ENCODE peak calls at places on chromosomes 6 and 20, in ten cellular contexts. K is cardiac muscle cell; Q is mesendoderm; I is ACHN; Z is epithelial cell of esophagus; W is EL; X is HFF-Myc; P is KBM-7; D is GM12892; S is stimulated activated naive CD8-positive, alpha-beta T cell treated with anti-CD3 and anti-CD28 coated beads, Interleukin-15, Interleukin-2, amounts not matched to agents 100 U/mL and 50 U/mL, for 24 hours. T is an unnamed sample.

GRCh38 chr6:7261030-7261841 is 51.8 kb downstream of the SSR1 start:
- DNase-seq in Z (peak), S (peak), I (peak), X (peak), P (peak), K (peak), D (peak), W (peak), Q (peak), T (no peak)

GRCh38 chr6:169782966-169783760 is 31.7 kb downstream of the ERMARD start:
- DNase-seq in Z (peak), S (no peak), I (no peak), D (no peak), P (no peak), W (no peak), K (no peak), Q (no peak), X (no peak), T (no peak)

GRCh38 chr6:34610819-34611477 is 54.8 kb upstream of the SPDEF start:
- DNase-seq in S (no peak), I (no peak), W (peak), Q (no peak), K (no peak), P (no peak), D (no peak), X (peak), Z (peak), T (no peak)

GRCh38 chr6:46312657-46313056 is 141.9 kb upstream of the ENPP5 start:
- DNase-seq in Z (no peak), X (no peak), S (no peak), I (no peak), K (no peak), W (no peak), Q (no peak), P (no peak), D (no peak), T (no peak)

GRCh38 chr20:856361-856775 is 22.9 kb downstream of the FAM110A start:
- DNase-seq in I (peak), Q (peak), Z (peak), P (no peak), K (no peak), W (peak), D (no peak), S (peak), X (peak), T (peak)

GRCh38 chr20:2151805-2152727 is 50.4 kb downstream of the STK35 start:
- DNase-seq in D (no peak), X (peak), Q (no peak), Z (peak), W (peak), S (no peak), P (no peak), K (peak), I (peak), T (no peak)

GRCh38 chr6:1486387-1486786 is 97.0 kb downstream of the FOXF2 start:
- DNase-seq in Z (peak), X (no peak), K (no peak), W (no peak), D (no peak), P (no peak), I (no peak), Q (no peak), S (no peak), T (no peak)

GRCh38 chr6:52407467-52407866 is 12.7 kb upstream of the EFHC1 start:
- DNase-seq in Q (peak), X (no peak), S (no peak), D (no peak), Z (peak), W (peak), K (peak), I (peak), P (peak), T (no peak)

GRCh38 chr6:63573899-63574553 is 1.7 kb downstream of the LOC128125822 start:
- DNase-seq in D (no peak), W (peak), K (peak), Z (peak), Q (peak), S (peak), X (peak), I (peak), P (peak), T (peak)

GRCh38 chr20:11786108-11786507 is 131.6 kb upstream of the BTBD3 start:
- DNase-seq in Q (no peak), Z (no peak), D (no peak), W (no peak), I (no peak), P (no peak), K (no peak), S (no peak), X (no peak), T (no peak)

GRCh38 chr20:62122659-62123449 is 579 bp downstream of the LSM14B start:
- DNase-seq in S (peak), P (no peak), I (peak), D (peak), W (peak), Q (no peak), X (no peak), K (peak), Z (peak), T (no peak)

GRCh38 chr6:157092736-157093135 is 230.6 kb downstream of the TMEM242 start:
- DNase-seq in D (no peak), I (no peak), Z (no peak), Q (no peak), W (no peak), K (peak), S (no peak), P (no peak), X (no peak), T (no peak)

GRCh38 chr6:159939591-159940016 is 29.3 kb upstream of the IGF2R start:
- DNase-seq in Q (no peak), D (no peak), W (no peak), S (no peak), K (no peak), X (no peak), I (no peak), P (no peak), Z (no peak), T (no peak)

GRCh38 chr6:56242343-56242742 is 5.0 kb downstream of the COL21A1 start:
- DNase-seq in X (no peak), P (no peak), I (no peak), W (no peak), S (no peak), D (no peak), K (no peak), Z (peak), Q (no peak), T (no peak)

GRCh38 chr20:14334306-14334930 is 3.0 kb downstream of the FLRT3 start:
- DNase-seq in Z (peak), P (no peak), W (peak), K (peak), S (no peak), D (no peak), X (peak), I (peak), Q (peak), T (no peak)

GRCh38 chr20:32227744-32228688 is 20.3 kb downstream of the POFUT1 start:
- DNase-seq in P (no peak), S (no peak), D (no peak), W (no peak), I (no peak), Q (peak), K (no peak), Z (no peak), X (no peak), T (no peak)

GRCh38 chr20:2625062-2625461 is 27.4 kb upstream of the NOP56 start:
- DNase-seq in K (no peak), P (no peak), D (no peak), I (no peak), Q (no peak), W (no peak), Z (no peak), X (no peak), S (no peak), T (no peak)

GRCh38 chr6:162856885-162857284 is 129.1 kb downstream of the PACRG start:
- DNase-seq in X (peak), P (peak), I (peak), Q (peak), D (no peak), S (no peak), W (peak), Z (peak), K (peak), T (no peak)

GRCh38 chr6:41200296-41200900 is 551 bp downstream of the TREML2 start:
- DNase-seq in K (no peak), D (no peak), W (peak), X (no peak), Z (no peak), Q (peak), I (no peak), S (peak), P (peak), T (peak)

GRCh38 chr6:129267028-129267427 is 384.1 kb downstream of the LAMA2 start:
- DNase-seq in X (no peak), Z (no peak), S (no peak), Q (peak), P (no peak), W (no peak), K (no peak), I (no peak), D (no peak), T (no peak)

GRCh38 chr20:48679011-48679410 is 148.8 kb downstream of the PREX1 start:
- DNase-seq in I (no peak), K (no peak), Q (no peak), S (no peak), D (no peak), Z (no peak), X (no peak), P (no peak), W (no peak), T (no peak)

GRCh38 chr6:24910331-24910849 is 25.4 kb downstream of the RIPOR2 start:
- DNase-seq in S (peak), I (no peak), D (peak), Z (no peak), Q (peak), W (peak), K (peak), P (no peak), X (no peak), T (no peak)

T was measured in T-helper 1 cell.